ENCODE peak calls at places on chromosomes 5 and 9, in four cellular contexts. D, I, O and G are unnamed samples.

GRCh38 chr5:157290156-157290980 is 24.4 kb downstream of the CYFIP2 start:
- DNase-seq in D (no peak), O (peak), I (no peak), G (no peak)

GRCh38 chr5:31811210-31811609 is 172.3 kb downstream of the PDZD2 start:
- DNase-seq in O (peak), D (no peak), I (no peak), G (no peak)

GRCh38 chr5:177388521-177389052 is 4.4 kb downstream of the SLC34A1 start:
- DNase-seq in D (no peak), O (no peak), I (no peak), G (no peak)

GRCh38 chr5:94849821-94850736 is 231.6 kb downstream of the SLF1 start:
- DNase-seq in I (peak), D (no peak), O (peak), G (peak)

GRCh38 chr5:144072518-144072927 is 97.9 kb downstream of the YIPF5 start:
- DNase-seq in I (no peak), D (no peak), O (peak), G (no peak)

GRCh38 chr5:59587489-59588337 is 305.8 kb downstream of the PDE4D start:
- DNase-seq in O (peak), I (peak), D (peak), G (peak)

GRCh38 chr9:89179920-89180667 is 1.5 kb upstream of the SHC3 start:
- DNase-seq in I (peak), O (peak), D (peak), G (peak)

GRCh38 chr5:179295778-179296149 is 49.5 kb downstream of the ADAMTS2 start:
- DNase-seq in O (no peak), D (peak), I (no peak), G (no peak)

GRCh38 chr9:98494852-98495251 is 213.9 kb downstream of the GABBR2 start:
- DNase-seq in I (no peak), D (no peak), O (no peak), G (no peak)

GRCh38 chr9:112379177-112380101 is 469 bp upstream of the HSDL2 start:
- DNase-seq in O (peak), D (peak), I (peak), G (peak)